ENCODE peak calls at places on chromosomes 16 and 17, in five cellular contexts. K, P, A, T and L are unnamed samples.
A peak's percentile ranks its signal among the peaks of the same experiment; 100 is the strongest.

GRCh38 chr16:24729243-24729966 is at the start of gene TNRC6A:
- DNase-seq in K (peak; percentile 90), P (peak; percentile 88), A (peak; percentile 92), T (peak; percentile 80), L (peak; percentile 65)

GRCh38 chr16:21666772-21667171 is 3.0 kb downstream of the OTOA start:
- DNase-seq in K (no peak), P (no peak), A (no peak), T (no peak), L (no peak)

GRCh38 chr17:78359216-78359935 is 501 bp downstream of the SOCS3 start:
- DNase-seq in K (no peak), P (peak; percentile 35), A (no peak), T (no peak), L (no peak)

GRCh38 chr17:73028311-73028755 is 64.2 kb downstream of the SLC39A11 start:
- DNase-seq in K (no peak), P (no peak), A (no peak), T (no peak), L (no peak)

GRCh38 chr17:52947418-52947817 is 788.9 kb upstream of the CA10 start:
- DNase-seq in K (no peak), P (no peak), A (no peak), T (no peak), L (no peak)

GRCh38 chr16:89700649-89701424 is 668 bp downstream of the SPATA2L start:
- DNase-seq in K (peak; percentile 77), P (peak; percentile 49), A (no peak), T (peak; percentile 51), L (no peak)

GRCh38 chr16:55042556-55043432 is 112.1 kb downstream of the IRX5 start:
- DNase-seq in K (no peak), P (no peak), A (no peak), T (no peak), L (no peak)

GRCh38 chr17:28372203-28372944 is 880 bp downstream of the SARM1 start:
- DNase-seq in K (no peak), P (peak; percentile 42), A (peak; percentile 54), T (no peak), L (no peak)

GRCh38 chr17:38601539-38602351 is 4.0 kb downstream of the SRCIN1 start:
- DNase-seq in K (peak; percentile 82), P (no peak), A (no peak), T (no peak), L (no peak)

GRCh38 chr16:4706871-4707270 is 13.5 kb downstream of the NUDT16L1 start:
- DNase-seq in K (no peak), P (no peak), A (no peak), T (no peak), L (no peak)

GRCh38 chr16:931651-932500 is 38.9 kb downstream of the LMF1 start:
- DNase-seq in K (no peak), P (no peak), A (no peak), T (no peak), L (no peak)

GRCh38 chr17:10337976-10338375 is 34.8 kb downstream of the MYH13 start:
- DNase-seq in K (no peak), P (no peak), A (no peak), T (no peak), L (no peak)

GRCh38 chr17:21677911-21678310 is 14.4 kb upstream of the KCNJ18 start:
- DNase-seq in K (no peak), P (no peak), A (no peak), T (no peak), L (no peak)

DNA sequence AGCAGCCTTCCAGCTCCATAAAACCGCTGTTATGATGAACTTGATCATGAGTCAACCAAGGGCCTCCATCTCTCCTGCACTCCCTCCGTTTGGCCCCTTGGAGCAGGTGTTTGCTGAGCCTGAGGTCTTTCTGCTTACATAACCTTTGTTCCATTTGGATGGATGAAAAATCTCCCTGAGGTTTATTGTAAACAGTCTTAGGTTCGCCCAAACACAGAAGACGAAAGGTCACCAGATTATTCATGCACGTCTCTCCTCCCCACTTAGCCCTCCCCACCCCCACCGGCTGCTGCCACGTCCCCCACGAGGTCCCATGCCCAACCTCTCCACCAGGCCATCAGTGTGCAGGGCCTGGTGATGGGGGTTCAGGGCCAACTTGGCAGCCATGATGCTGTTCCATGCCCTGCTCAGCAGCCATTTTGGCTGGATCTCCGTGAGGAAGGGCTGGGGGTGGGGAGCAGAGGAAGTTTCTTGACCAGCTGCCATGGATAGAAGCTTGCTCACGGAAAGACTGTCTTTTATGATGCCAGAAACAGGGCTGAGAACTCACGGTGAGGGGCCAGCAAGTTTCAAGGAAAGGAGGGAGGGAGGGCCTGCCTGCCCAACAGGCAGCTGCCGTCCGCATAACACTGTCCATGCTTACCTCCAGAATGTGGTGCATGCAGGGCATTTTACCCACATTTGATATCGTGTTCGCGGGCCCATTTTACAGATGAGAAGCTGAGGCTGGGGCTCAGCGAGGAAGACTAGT is 47.8 kb upstream of the FOXF1 start:
- DNase-seq in K (peak; percentile 56), P (no peak), A (no peak), T (no peak), L (no peak)
- TF ChIP-seq POLR2AphosphoS5 in K (peak; percentile 71), P (no peak), A (no peak), T (no peak), L (no peak)

GRCh38 chr16:29821663-29822115 is 1.4 kb downstream of the MVP start:
- DNase-seq in K (peak; percentile 73), P (peak; percentile 55), A (no peak), T (no peak), L (no peak)
- TF ChIP-seq POLR2AphosphoS5 in K (peak; percentile 61), P (peak; percentile 43), A (no peak), T (no peak), L (no peak)

DNA sequence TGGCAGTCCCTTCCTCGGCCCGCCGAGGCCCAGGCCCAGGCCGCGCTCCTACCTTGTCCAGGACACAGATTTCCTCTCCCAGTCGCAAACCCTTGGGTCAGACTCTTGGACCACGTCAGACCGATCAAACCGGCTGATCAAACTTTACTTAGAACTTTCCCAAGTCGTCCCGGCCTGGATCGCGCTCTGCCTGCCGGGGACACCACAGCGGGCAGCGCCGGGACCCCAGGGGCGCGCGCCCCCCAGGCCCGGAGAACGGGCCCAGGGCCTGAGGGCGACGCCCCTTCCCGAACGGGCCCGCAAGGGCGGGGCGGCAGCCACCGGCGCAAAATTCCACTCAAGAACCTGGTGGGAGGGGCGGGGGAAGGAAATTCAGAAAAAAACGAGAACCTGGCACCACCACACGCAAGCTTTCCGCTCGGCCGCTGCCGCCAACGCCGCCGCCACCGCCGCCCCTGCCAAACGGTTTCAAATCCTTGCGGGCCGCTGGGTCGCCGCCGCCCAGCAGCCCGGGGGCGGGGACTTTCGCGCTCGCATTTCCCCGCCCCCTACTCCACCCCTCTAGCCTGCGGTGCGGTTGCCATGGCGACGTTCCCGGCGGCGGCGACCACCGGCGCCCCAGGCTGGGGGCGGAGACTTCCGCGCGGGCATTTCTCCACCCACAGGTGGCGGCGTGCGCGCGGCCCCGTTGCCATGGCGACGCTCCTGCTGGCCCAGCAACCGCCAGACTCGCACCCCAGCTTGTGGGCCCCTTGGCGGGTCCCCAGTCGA is at the start of gene CEP112:
- DNase-seq in K (peak; percentile 85), P (peak; percentile 74), A (peak; percentile 46), T (peak; percentile 45), L (peak; percentile 53)
- TF ChIP-seq POLR2AphosphoS5 in K (peak; percentile 6), P (peak; percentile 29), A (no peak), T (no peak), L (no peak)

DNA sequence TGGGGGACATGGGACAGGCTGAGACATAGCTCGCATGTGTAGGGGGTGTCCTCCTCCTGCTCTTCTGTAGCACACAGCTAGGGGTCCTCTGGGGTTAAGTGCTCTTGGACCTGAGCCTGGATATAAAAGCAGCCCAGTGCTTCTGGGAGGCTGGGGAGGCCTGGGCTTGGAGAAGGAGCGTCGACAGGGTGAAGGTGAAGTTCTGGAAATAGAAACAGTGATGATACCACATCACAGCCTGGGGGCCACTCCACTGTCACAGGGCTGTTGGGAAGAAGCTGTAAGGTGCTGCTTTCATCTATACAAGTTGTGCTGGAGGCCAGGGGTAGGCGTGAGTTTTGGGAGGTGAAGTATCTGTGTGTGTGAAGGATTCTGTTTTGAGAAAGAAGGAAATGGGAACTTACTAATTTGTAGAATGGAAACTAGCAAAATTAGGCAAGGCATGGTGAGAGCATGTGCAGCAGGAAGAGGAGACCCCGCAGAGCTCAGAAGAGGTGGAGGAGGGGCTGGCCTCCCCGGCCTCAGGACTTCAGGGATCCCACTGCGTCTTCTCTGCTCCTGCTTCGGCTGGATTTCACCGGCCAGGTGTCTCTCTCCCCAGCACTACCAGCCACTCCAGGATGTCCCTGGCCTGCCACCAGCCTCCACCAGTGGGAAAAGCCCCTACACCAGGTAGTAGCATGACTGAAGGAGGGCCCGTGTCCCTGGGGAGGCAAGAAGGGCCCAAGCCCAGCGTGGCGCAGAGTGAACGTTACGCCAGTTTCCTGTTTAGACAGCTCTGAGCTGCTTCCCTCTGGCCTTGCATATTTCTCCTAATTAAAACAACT is 19.4 kb downstream of the PLCG2 start:
- DNase-seq in K (peak; percentile 36), P (no peak), A (peak; percentile 53), T (no peak), L (no peak)
- TF ChIP-seq POLR2AphosphoS5 in K (no peak), P (no peak), A (peak; percentile 76), T (no peak), L (peak; percentile 53)

GRCh38 chr17:60171753-60172079 is 21.9 kb downstream of the CA4 start:
- DNase-seq in K (no peak), P (no peak), A (no peak), T (no peak), L (no peak)

GRCh38 chr17:60168654-60169053 is 18.9 kb downstream of the CA4 start:
- DNase-seq in K (no peak), P (no peak), A (no peak), T (no peak), L (no peak)

GRCh38 chr17:60167095-60167741 is 17.4 kb downstream of the CA4 start:
- DNase-seq in K (no peak), P (no peak), A (no peak), T (no peak), L (no peak)

GRCh38 chr17:60170835-60171752 is 21.3 kb downstream of the CA4 start:
- DNase-seq in K (no peak), P (peak; percentile 71), A (no peak), T (no peak), L (no peak)

DNA sequence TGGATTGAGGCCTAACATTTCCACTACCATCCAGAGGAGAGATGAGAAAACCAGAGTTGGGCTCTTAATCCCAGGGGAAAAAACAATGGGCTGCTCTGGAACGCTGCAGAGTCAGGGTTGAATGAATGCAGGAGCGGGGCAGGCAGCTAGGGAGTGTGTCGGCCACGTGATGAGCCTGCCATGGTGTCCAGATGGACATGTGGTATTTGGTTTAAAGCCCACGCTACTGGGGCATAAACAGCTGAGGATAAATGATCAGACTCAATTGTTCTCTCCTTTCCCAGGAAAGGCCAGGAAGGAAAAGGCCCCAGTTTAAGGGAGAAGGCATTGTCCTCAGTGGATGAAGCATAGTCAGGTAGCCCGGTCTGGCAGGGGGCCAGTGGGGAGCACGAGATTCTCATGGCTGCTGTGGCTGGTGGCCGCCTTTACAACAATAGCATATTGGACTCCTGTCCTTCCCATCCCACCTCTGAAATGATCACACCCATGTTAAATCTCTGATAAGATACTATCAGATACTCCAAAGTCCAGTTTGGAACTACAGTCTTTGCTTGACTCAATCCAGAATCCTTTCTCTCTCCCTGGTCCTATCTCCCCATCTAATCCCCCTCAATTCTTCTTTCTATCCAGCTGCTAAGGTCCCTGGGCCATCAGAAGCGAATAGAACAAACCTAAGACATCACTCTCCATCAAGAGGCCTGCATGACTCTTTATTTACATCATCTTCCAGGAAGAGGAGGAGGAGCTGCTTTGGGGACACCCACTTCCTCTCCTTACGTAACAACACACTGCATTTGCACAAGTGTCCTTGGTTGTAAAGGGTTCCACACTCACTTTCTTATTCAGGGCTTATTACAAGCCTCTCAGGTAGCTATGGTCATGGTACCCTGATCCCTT is 20.4 kb downstream of the CA4 start:
- DNase-seq in K (peak; percentile 86), P (peak; percentile 94), A (no peak), T (no peak), L (peak; percentile 62)
- TF ChIP-seq POLR2AphosphoS5 in K (peak; percentile 31), P (peak; percentile 27), A (no peak), T (no peak), L (no peak)